ENCODE peak calls at places on chromosomes 2 and 18, in four cellular contexts. C is H1, Q is HepG2, T is GM12878. I is an unnamed sample.
A peak's percentile ranks its signal among the peaks of the same experiment; 100 is the strongest.

GRCh38 chr2:143259368-143259958 is 130.2 kb downstream of the ARHGAP15 start:
- DNase-seq in C (peak; percentile 61), T (peak; percentile 36), Q (peak; percentile 63), I (peak; percentile 67)

GRCh38 chr2:67561411-67561965 is 164.4 kb downstream of the ETAA1 start:
- DNase-seq in Q (no peak), C (no peak), T (no peak), I (no peak)

GRCh38 chr2:43318791-43319190 is 92.4 kb upstream of the ZFP36L2 start:
- DNase-seq in Q (no peak), C (no peak), T (no peak), I (no peak)

GRCh38 chr2:100610381-100610831 is 47.6 kb downstream of the PDCL3 start:
- DNase-seq in Q (peak; percentile 36), C (peak; percentile 85), T (no peak), I (peak; percentile 68)

GRCh38 chr2:182864949-182865348 is 1.5 kb downstream of the FRZB start:
- DNase-seq in T (no peak), Q (no peak), C (no peak), I (no peak)

GRCh38 chr18:32287249-32287648 is 97.4 kb downstream of the MEP1B start:
- DNase-seq in T (no peak), Q (no peak), C (no peak), I (no peak)

GRCh38 chr2:189982777-189983394 is 79.6 kb downstream of the MSTN start:
- DNase-seq in T (no peak), Q (peak; percentile 35), C (peak; percentile 45), I (peak; percentile 28)

GRCh38 chr18:35131387-35132283 is 90.4 kb downstream of the MAPRE2 start:
- DNase-seq in Q (no peak), T (no peak), C (no peak), I (no peak)

GRCh38 chr2:188798159-188798558 is 176.0 kb upstream of the COL3A1 start:
- DNase-seq in T (no peak), C (no peak), Q (no peak), I (no peak)

GRCh38 chr2:582792-583528 is 94.2 kb downstream of the TMEM18 start:
- DNase-seq in T (no peak), C (no peak), Q (no peak), I (no peak)

GRCh38 chr2:28232267-28232666 is 160.4 kb upstream of the FOSL2 start:
- DNase-seq in C (no peak), T (no peak), Q (no peak), I (no peak)

GRCh38 chr2:39845460-39846146 is 66.5 kb upstream of the THUMPD2 start:
- DNase-seq in C (no peak), T (no peak), Q (no peak), I (no peak)

GRCh38 chr2:43576983-43577892 is 18.6 kb downstream of the THADA start:
- DNase-seq in Q (peak; percentile 63), C (no peak), T (no peak), I (no peak)

GRCh38 chr2:98519851-98520250 is 75.2 kb downstream of the INPP4A start:
- DNase-seq in T (no peak), Q (no peak), C (no peak), I (no peak)

GRCh38 chr2:162199913-162200312 is 43.3 kb downstream of the FAP start:
- DNase-seq in Q (no peak), C (no peak), T (no peak), I (no peak)

GRCh38 chr18:43276471-43276870 is 819 bp downstream of the SYT4 start:
- DNase-seq in C (no peak), Q (no peak), T (no peak), I (no peak)

GRCh38 chr2:189022492-189022891 is 48.3 kb downstream of the COL3A1 start:
- DNase-seq in Q (no peak), T (no peak), C (no peak), I (no peak)

GRCh38 chr2:24973812-24974211 is 2.1 kb upstream of the DNAJC27 start:
- DNase-seq in Q (no peak), C (no peak), T (no peak), I (no peak)

GRCh38 chr2:145617906-145618305 is 1098.0 kb upstream of the ZEB2 start:
- DNase-seq in Q (no peak), T (no peak), C (no peak), I (no peak)

GRCh38 chr2:36355157-36355889 is at the start of gene CRIM1:
- DNase-seq in T (no peak), C (peak; percentile 84), Q (peak; percentile 79), I (peak; percentile 77)

GRCh38 chr2:121562269-121563176 is 31.8 kb downstream of the RNU4ATAC start:
- DNase-seq in T (no peak), C (no peak), Q (no peak), I (no peak)

GRCh38 chr2:121567452-121567851 is 36.8 kb downstream of the RNU4ATAC start:
- DNase-seq in Q (no peak), T (no peak), C (no peak), I (no peak)

GRCh38 chr2:121564905-121565304 is 34.2 kb downstream of the RNU4ATAC start:
- DNase-seq in Q (peak; percentile 28), T (no peak), C (no peak), I (no peak)

GRCh38 chr2:121567957-121568409 is 37.3 kb downstream of the RNU4ATAC start:
- DNase-seq in C (no peak), Q (peak; percentile 95), T (no peak), I (no peak)

DNA sequence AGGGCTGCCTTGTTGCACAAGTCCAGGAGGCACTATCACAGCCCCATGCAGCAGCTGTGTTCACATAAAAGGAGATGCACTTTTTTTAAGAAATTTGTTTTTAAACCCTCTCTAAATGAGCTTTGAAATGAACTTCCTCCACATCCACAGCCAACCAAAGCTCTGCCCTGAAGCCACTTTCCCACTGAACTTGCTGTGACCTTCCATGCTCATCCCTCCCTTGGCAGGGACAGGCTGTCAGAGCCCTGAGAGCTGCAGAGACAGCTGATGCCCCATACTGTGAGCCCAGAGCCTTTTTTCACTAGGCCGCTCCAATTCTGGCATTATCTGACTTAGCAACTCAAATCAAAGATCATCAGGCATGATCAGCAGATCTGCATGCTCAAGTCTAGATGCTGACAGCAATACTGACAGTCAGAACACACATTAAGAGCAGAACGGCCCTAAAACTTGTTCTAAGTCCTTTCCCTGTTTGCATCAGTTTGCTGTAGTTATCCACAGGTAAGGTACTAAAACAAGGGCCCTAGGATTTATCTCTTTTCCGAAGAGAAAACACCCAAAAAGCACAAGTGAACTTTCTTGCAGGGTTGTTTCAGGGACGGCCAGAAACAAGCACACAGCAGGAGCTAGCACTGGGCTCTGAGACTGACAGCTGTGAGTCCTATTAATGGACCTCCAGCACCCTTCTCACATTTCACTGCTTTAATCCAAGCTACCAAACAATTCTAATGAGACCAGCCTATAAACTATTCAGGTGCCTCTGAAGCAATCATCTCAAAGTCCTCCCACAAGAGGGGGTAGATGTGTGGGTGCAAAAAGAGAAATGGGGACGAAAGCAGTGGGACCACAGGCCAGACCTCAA is 34.9 kb downstream of the RNU4ATAC start:
- DNase-seq in C (no peak), T (no peak), Q (no peak), I (no peak)
- TF ChIP-seq ZNF274 in C (no peak), T (no peak), Q (no peak), I (no peak)

GRCh38 chr2:46298272-46298521 is 990 bp downstream of the EPAS1 start:
- DNase-seq in T (no peak), C (peak; percentile 70), Q (no peak), I (no peak)

GRCh38 chr2:46296840-46297545 is at the start of gene EPAS1:
- DNase-seq in Q (peak; percentile 84), T (peak; percentile 8), C (peak; percentile 91), I (no peak)

GRCh38 chr2:46297546-46298271 is 502 bp downstream of the EPAS1 start:
- DNase-seq in C (peak; percentile 81), T (no peak), Q (peak; percentile 59), I (no peak)

GRCh38 chr2:46294185-46294836 is 2.9 kb upstream of the EPAS1 start:
- DNase-seq in C (peak; percentile 71), T (no peak), Q (no peak), I (no peak)

GRCh38 chr2:46296216-46296839 is 879 bp upstream of the EPAS1 start:
- DNase-seq in C (peak; percentile 78), T (no peak), Q (no peak), I (no peak)
- H3K27me3 ChIP-seq in C (peaks cover 43% of the 10 kb centered on the region), T (peaks cover 5% of the 10 kb centered on the region), Q (no peaks in the 10 kb centered on the region), I (peaks cover 61% of the 10 kb centered on the region)

DNA sequence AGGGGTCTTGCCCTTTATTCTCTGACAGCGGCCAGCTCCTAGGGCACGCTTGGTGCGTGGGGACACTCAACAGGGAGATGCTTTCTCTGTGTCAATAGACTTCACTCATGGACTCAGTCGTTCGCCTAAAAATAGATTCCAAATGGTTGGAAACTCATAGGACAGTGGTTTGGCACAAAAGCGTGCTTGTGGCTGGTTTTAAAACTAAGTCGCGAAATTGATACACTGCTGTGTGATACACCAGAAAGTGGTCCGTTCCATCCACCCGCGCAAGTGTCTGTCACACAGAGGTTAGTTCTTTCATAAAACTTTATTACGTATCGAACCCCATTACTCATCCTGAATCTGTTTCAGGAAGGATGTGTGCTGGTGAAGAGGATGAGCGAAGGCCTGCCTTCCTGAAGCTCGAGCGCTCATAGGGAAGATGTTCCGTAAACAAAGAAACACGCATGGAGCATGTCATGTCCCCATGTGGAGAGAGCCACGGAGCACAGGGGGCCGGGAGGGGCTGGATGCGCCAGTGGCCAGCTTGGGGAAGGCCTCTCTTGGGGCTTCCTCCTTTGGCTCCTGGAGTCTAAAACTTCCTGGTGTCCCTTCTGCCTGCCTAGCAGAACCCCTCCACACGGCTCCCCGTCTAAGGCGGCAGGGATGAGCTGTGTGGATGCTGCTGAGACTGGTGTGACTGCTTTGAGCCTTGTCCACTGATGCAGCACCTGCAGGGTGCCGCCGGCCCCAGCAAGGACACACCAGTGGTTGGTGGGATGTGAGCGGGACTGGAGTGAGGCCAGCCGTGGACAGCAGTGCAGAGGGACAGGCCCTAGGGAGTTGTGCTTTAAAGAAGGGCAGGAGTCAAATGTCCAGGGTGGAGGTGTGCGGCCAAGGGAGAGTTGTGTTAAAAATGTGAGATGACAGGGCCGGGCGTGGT is 207.2 kb downstream of the GBX2 start:
- DNase-seq in C (no peak), T (no peak), Q (no peak), I (no peak)
- TF ChIP-seq SUZ12 in C (no peak), T (no peak), Q (no peak), I (no peak)

GRCh38 chr2:164911832-164912231 is 43.5 kb downstream of the SLC38A11 start:
- DNase-seq in C (no peak), T (no peak), Q (peak; percentile 75), I (no peak)

GRCh38 chr2:164913011-164913410 is 42.3 kb downstream of the SLC38A11 start:
- DNase-seq in C (no peak), Q (no peak), T (no peak), I (peak; percentile 65)

GRCh38 chr2:164910091-164910899 is 45.0 kb downstream of the SLC38A11 start:
- DNase-seq in Q (peak; percentile 63), C (no peak), T (no peak), I (no peak)

GRCh38 chr2:164917296-164917903 is 37.9 kb downstream of the SLC38A11 start:
- DNase-seq in T (no peak), Q (peak; percentile 74), C (no peak), I (peak; percentile 22)

DNA sequence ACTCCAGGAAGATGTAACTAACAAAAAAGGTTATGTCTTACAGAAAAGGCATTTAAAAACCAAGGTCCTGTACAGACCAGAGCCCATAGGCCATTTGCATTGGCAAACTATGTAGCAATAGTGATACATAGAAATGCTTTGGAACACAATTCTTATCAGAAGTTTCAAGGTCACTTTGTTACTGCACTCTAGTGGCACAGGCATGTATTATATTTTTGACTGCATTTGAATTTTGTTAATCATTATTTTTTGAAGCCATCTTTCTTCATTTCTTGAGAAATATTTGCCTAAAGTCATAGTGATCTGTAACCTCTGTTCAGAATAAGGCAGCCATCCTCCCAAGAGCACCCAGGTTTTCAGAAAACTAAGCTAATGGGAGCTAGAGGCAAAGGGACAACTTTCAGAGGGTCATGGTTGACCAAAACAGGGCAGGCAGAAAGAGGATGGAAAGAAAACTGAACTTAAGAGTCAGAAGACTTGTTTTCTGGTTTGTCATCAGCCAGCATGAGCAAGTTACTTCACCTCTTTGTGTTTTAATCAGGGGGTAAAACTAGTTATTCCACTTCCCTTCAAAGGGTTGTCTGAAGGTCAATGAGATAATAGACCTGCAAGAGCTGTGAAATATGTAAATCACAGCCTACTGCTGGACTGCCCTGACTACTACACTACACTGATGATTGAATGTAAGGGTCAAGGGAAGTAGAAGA is 41.5 kb downstream of the SLC38A11 start:
- DNase-seq in C (no peak), Q (peak; percentile 91), T (no peak), I (no peak)
- TF ChIP-seq ZNF274 in C (no peak), Q (no peak), T (no peak), I (no peak)

I was measured in NT2/D1.